ENCODE peak calls at places on chromosomes 4 and X, in five cellular contexts. R, D, G, I and B are unnamed samples.

GRCh38 chr4:139279723-139280620 is at the start of gene MGARP:
- DNase-seq in R (peak; percentile 57), D (no peak), G (no peak), I (peak; percentile 42), B (peak; percentile 3)

GRCh38 chr4:105637409-105638258 is 70.9 kb downstream of the INTS12 start:
- DNase-seq in R (peak; percentile 13), D (no peak), G (peak; percentile 37), I (no peak), B (no peak)

GRCh38 chr4:15792974-15793373 is 14.8 kb downstream of the CD38 start:
- DNase-seq in R (no peak), D (no peak), G (no peak), I (no peak), B (no peak)

GRCh38 chr4:79141530-79141929 is 184.3 kb downstream of the NAA11 start:
- DNase-seq in R (no peak), D (peak; percentile 11), G (peak; percentile 31), I (no peak), B (no peak)

GRCh38 chr4:78602334-78602733 is 50.8 kb downstream of the ANXA3 start:
- DNase-seq in R (no peak), D (no peak), G (no peak), I (no peak), B (no peak)

GRCh38 chr4:9979101-9979815 is 42.0 kb downstream of the SLC2A9 start:
- DNase-seq in R (no peak), D (no peak), G (peak; percentile 38), I (no peak), B (no peak)

GRCh38 chr4:47471064-47471463 is 7.6 kb upstream of the COMMD8 start:
- DNase-seq in R (no peak), D (no peak), G (no peak), I (no peak), B (no peak)

GRCh38 chr4:186749611-186750281 is 26.1 kb upstream of the FAT1 start:
- DNase-seq in R (no peak), D (no peak), G (no peak), I (no peak), B (no peak)

GRCh38 chr4:112836895-112837294 is 200.0 kb downstream of the LARP7 start:
- DNase-seq in R (no peak), D (no peak), G (no peak), I (no peak), B (no peak)

GRCh38 chr4:169136330-169136729 is 126.3 kb upstream of the CBR4 start:
- DNase-seq in R (no peak), D (no peak), G (no peak), I (no peak), B (no peak)

GRCh38 chr4:48698029-48698901 is 81.8 kb downstream of the FRYL start:
- DNase-seq in R (peak; percentile 51), D (peak; percentile 45), G (peak; percentile 93), I (peak; percentile 16), B (no peak)

GRCh38 chrX:48540015-48540350 is 469 bp downstream of the TBC1D25 start:
- DNase-seq in R (no peak), D (peak; percentile 73), G (peak; percentile 12), I (peak; percentile 55), B (no peak)

GRCh38 chrX:1264556-1264955 is 4.1 kb upstream of the CSF2RA start:
- DNase-seq in R (no peak), D (no peak), G (no peak), I (no peak), B (no peak)

GRCh38 chrX:42759881-42760280 is 18.1 kb downstream of the PPP1R2C start:
- DNase-seq in R (no peak), D (no peak), G (no peak), I (no peak), B (no peak)

GRCh38 chrX:151396827-151397740 is at the start of gene VMA21:
- DNase-seq in R (peak; percentile 91), D (peak; percentile 89), G (peak; percentile 73), I (peak; percentile 61), B (peak; percentile 90)

GRCh38 chr4:145482209-145483021 is 762 bp downstream of the SMAD1 start:
- DNase-seq in R (peak; percentile 44), D (no peak), G (peak; percentile 72), I (peak; percentile 21), B (no peak)

GRCh38 chr4:165326831-165327210 is 648 bp upstream of the MSMO1 start:
- DNase-seq in R (peak; percentile 40), D (peak; percentile 54), G (peak; percentile 22), I (peak; percentile 14), B (no peak)

GRCh38 chr4:30619679-30620078 is 100.5 kb upstream of the PCDH7 start:
- DNase-seq in R (no peak), D (no peak), G (no peak), I (no peak), B (no peak)

GRCh38 chrX:72002886-72003285 is 92.2 kb downstream of the NHSL2 start:
- DNase-seq in R (no peak), D (no peak), G (no peak), I (no peak), B (no peak)

GRCh38 chr4:143713556-143714289 is 13.2 kb upstream of the FREM3 start:
- DNase-seq in R (no peak), D (no peak), G (no peak), I (no peak), B (no peak)

GRCh38 chr4:72933029-72933428 is 136.5 kb downstream of the COX18 start:
- DNase-seq in R (no peak), D (no peak), G (no peak), I (no peak), B (no peak)

GRCh38 chr4:25345880-25346279 is 31.2 kb upstream of the ANAPC4 start:
- DNase-seq in R (peak; percentile 25), D (no peak), G (no peak), I (no peak), B (no peak)

GRCh38 chrX:108223606-108224005 is 132.0 kb downstream of the ATG4A start:
- DNase-seq in R (peak; percentile 45), D (no peak), G (no peak), I (no peak), B (no peak)

GRCh38 chrX:38260231-38260630 is 39.6 kb upstream of the SRPX start:
- DNase-seq in R (no peak), D (peak; percentile 38), G (peak; percentile 14), I (peak; percentile 43), B (no peak)

GRCh38 chrX:39667746-39668507 is 429.8 kb downstream of the BCOR start:
- DNase-seq in R (no peak), D (no peak), G (no peak), I (no peak), B (no peak)

GRCh38 chrX:101057095-101057714 is 5.3 kb upstream of the TRMT2B start:
- DNase-seq in R (no peak), D (peak; percentile 60), G (peak; percentile 64), I (no peak), B (no peak)

GRCh38 chr4:176009254-176009653 is 56.4 kb upstream of the WDR17 start:
- DNase-seq in R (no peak), D (no peak), G (no peak), I (no peak), B (no peak)

GRCh38 chr4:121192500-121192899 is 28.4 kb upstream of the TNIP3 start:
- DNase-seq in R (no peak), D (peak; percentile 17), G (peak; percentile 17), I (no peak), B (no peak)

GRCh38 chr4:182807346-182807745 is 109.8 kb downstream of the DCTD start:
- DNase-seq in R (no peak), D (no peak), G (peak; percentile 1), I (no peak), B (no peak)

GRCh38 chrX:40175416-40176255 is 77.9 kb upstream of the BCOR start:
- DNase-seq in R (peak; percentile 69), D (peak; percentile 72), G (no peak), I (peak; percentile 13), B (peak; percentile 86)

GRCh38 chrX:123184199-123184857 is at the start of gene GRIA3:
- DNase-seq in R (peak; percentile 24), D (no peak), G (no peak), I (no peak), B (no peak)

GRCh38 chr4:82948647-82949204 is 48.2 kb downstream of the THAP9 start:
- DNase-seq in R (no peak), D (no peak), G (peak; percentile 43), I (no peak), B (no peak)

DNA sequence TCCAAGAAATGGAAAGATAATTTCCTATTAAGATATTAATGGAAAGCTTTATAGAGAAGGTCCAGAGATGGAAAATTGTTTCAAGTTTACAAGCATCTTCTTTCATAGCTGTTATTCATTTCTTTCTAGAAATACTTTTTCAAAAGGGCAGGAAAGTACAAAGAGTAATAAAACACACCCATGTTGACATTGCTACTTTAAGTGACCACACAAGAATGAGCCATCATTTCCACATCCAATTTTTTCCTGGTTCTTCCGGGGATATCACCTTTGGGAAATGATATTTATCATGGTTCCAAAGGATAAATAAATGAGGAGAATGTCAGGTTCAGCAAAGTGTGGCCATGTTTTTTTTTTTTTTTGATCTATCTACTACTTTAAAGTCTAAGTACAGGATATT is 4.5 kb downstream of the GLRA2 start:
- DNase-seq in R (no peak), D (no peak), G (no peak), I (no peak), B (no peak)
- H3K4me3 ChIP-seq in R (no peak overlapping the region), D (no peak overlapping the region), G (no peak overlapping the region), I (no peak overlapping the region), B (no peak overlapping the region)

GRCh38 chrX:82757614-82758013 is 750.5 kb upstream of the POU3F4 start:
- DNase-seq in R (no peak), D (no peak), G (no peak), I (no peak), B (no peak)
- H3K4me3 ChIP-seq in R (no peak overlapping the region), D (no peak overlapping the region), G (no peak overlapping the region), I (no peak overlapping the region), B (no peak overlapping the region)

GRCh38 chr4:159177265-159178146 is 74.6 kb downstream of the RAPGEF2 start:
- DNase-seq in R (no peak), D (no peak), G (no peak), I (no peak), B (no peak)
- H3K4me3 ChIP-seq in R (no peak overlapping the region), D (no peak overlapping the region), G (no peak overlapping the region), I (no peak overlapping the region), B (no peak overlapping the region)

GRCh38 chrX:10111364-10112148 is 45.2 kb upstream of the CLCN4 start:
- DNase-seq in R (peak; percentile 74), D (no peak), G (no peak), I (no peak), B (peak; percentile 86)

GRCh38 chrX:10115082-10115481 is 41.7 kb upstream of the CLCN4 start:
- DNase-seq in R (no peak), D (no peak), G (no peak), I (no peak), B (no peak)

GRCh38 chrX:10110984-10111363 is 45.8 kb upstream of the CLCN4 start:
- DNase-seq in R (no peak), D (no peak), G (no peak), I (no peak), B (no peak)

GRCh38 chrX:10110316-10110932 is 46.4 kb upstream of the CLCN4 start:
- DNase-seq in R (no peak), D (no peak), G (no peak), I (no peak), B (no peak)

GRCh38 chrX:10112510-10112909 is 44.3 kb upstream of the CLCN4 start:
- DNase-seq in R (no peak), D (no peak), G (no peak), I (no peak), B (no peak)
- H3K4me3 ChIP-seq in R (no peak overlapping the region), D (no peak overlapping the region), G (no peak overlapping the region), I (no peak overlapping the region), B (no peak overlapping the region)

GRCh38 chr4:62454535-62454934 is 1254.4 kb downstream of the ADGRL3 start:
- DNase-seq in R (no peak), D (no peak), G (no peak), I (no peak), B (no peak)
- H3K4me3 ChIP-seq in R (no peak overlapping the region), D (no peak overlapping the region), G (no peak overlapping the region), I (no peak overlapping the region), B (no peak overlapping the region)